ENCODE peak calls at places on chromosomes 3 and 15, in five cellular contexts. F is mammary epithelial cell, P is MM.1S, B is IMR-90, W is neural progenitor cell. Q is an unnamed sample.

GRCh38 chr3:39641210-39641718 is 168.1 kb upstream of the MYRIP start:
- DNase-seq in B (no peak), F (no peak), P (no peak), W (no peak), Q (no peak)

GRCh38 chr15:38516636-38517035 is 48.0 kb downstream of the RASGRP1 start:
- DNase-seq in B (no peak), F (no peak), W (no peak), P (no peak), Q (no peak)

GRCh38 chr3:123818921-123819429 is 65.2 kb downstream of the MYLK start:
- DNase-seq in W (no peak), F (peak), P (no peak), B (peak), Q (peak)

GRCh38 chr3:107325446-107325845 is 51.8 kb upstream of the CCDC54 start:
- DNase-seq in P (no peak), F (no peak), B (no peak), W (no peak), Q (no peak)

GRCh38 chr15:66386204-66387123 is at the start of gene MAP2K1:
- DNase-seq in P (peak), W (peak), B (peak), F (peak), Q (peak)

GRCh38 chr15:33226559-33227181 is 32.2 kb upstream of the FMN1 start:
- DNase-seq in B (no peak), F (peak), P (peak), W (peak), Q (peak)

GRCh38 chr15:39738998-39739397 is 43.6 kb downstream of the FSIP1 start:
- DNase-seq in B (no peak), P (no peak), F (no peak), W (no peak), Q (no peak)

GRCh38 chr15:94848054-94848453 is 616.7 kb downstream of the MCTP2 start:
- DNase-seq in B (no peak), F (no peak), W (no peak), P (no peak), Q (no peak)

GRCh38 chr3:30696403-30696819 is 90.0 kb downstream of the TGFBR2 start:
- DNase-seq in F (no peak), B (no peak), P (no peak), W (no peak), Q (peak)

GRCh38 chr3:13495351-13495813 is 15.3 kb downstream of the HDAC11 start:
- DNase-seq in B (no peak), W (no peak), F (no peak), P (no peak), Q (no peak)

GRCh38 chr3:44893097-44893496 is 18.7 kb downstream of the TGM4 start:
- DNase-seq in F (peak), W (no peak), P (no peak), B (peak), Q (peak)

GRCh38 chr3:183114374-183114773 is 15.1 kb upstream of the MCCC1 start:
- DNase-seq in P (no peak), W (no peak), B (no peak), F (no peak), Q (no peak)

GRCh38 chr3:48244462-48244861 is 3.6 kb downstream of the ZNF589 start:
- DNase-seq in P (no peak), W (no peak), F (no peak), B (no peak), Q (no peak)

GRCh38 chr3:16480861-16481569 is 32.5 kb downstream of the RFTN1 start:
- DNase-seq in W (peak), F (peak), B (peak), P (peak), Q (peak)

GRCh38 chr3:18143258-18143780 is 281.8 kb downstream of the SATB1 start:
- DNase-seq in W (no peak), P (no peak), F (no peak), B (no peak), Q (no peak)

GRCh38 chr3:10344147-10344943 is 23.4 kb upstream of the SEC13 start:
- DNase-seq in F (no peak), W (peak), P (peak), B (peak), Q (peak)

GRCh38 chr3:24142127-24142526 is 197.0 kb downstream of the NR1D2 start:
- DNase-seq in F (no peak), W (no peak), P (no peak), B (no peak), Q (no peak)

GRCh38 chr15:60419752-60420151 is 22.0 kb upstream of the ANXA2 start:
- DNase-seq in W (no peak), B (peak), P (no peak), F (no peak), Q (peak)

GRCh38 chr3:111998661-111999641 is at the start of gene TAGLN3:
- DNase-seq in W (peak), P (peak), B (no peak), F (peak), Q (peak)

GRCh38 chr15:34056921-34057320 is 17.9 kb upstream of the AVEN start:
- DNase-seq in W (no peak), P (no peak), F (no peak), B (no peak), Q (no peak)

GRCh38 chr3:10501664-10502052 is 3.7 kb downstream of the ATP2B2 start:
- DNase-seq in W (no peak), B (no peak), F (no peak), P (no peak), Q (no peak)

GRCh38 chr15:60905587-60905986 is 323.5 kb downstream of the RORA start:
- DNase-seq in F (no peak), W (peak), B (no peak), P (peak), Q (no peak)

GRCh38 chr3:195162033-195162669 is 108.8 kb downstream of the XXYLT1 start:
- DNase-seq in F (no peak), B (no peak), P (peak), W (no peak), Q (no peak)

GRCh38 chr3:194986208-194987043 is 284.5 kb downstream of the XXYLT1 start:
- DNase-seq in W (no peak), P (no peak), F (peak), B (no peak), Q (no peak)

GRCh38 chr15:40310001-40310959 is 2.5 kb upstream of the PLCB2 start:
- DNase-seq in P (peak), B (peak), W (peak), F (no peak), Q (no peak)

GRCh38 chr15:79004336-79004735 is 59.5 kb upstream of the CTSH start:
- DNase-seq in B (peak), F (peak), P (no peak), W (no peak), Q (peak)

GRCh38 chr15:59642351-59642750 is 15.0 kb downstream of the GTF2A2 start:
- DNase-seq in B (no peak), P (no peak), F (no peak), W (no peak), Q (no peak)

GRCh38 chr15:39242345-39242744 is 338.5 kb upstream of the THBS1 start:
- DNase-seq in P (no peak), W (no peak), B (peak), F (peak), Q (peak)

GRCh38 chr3:187011915-187012314 is 81.6 kb downstream of the ST6GAL1 start:
- DNase-seq in P (peak), W (no peak), F (no peak), B (no peak), Q (no peak)
- H3K9ac ChIP-seq in P (no peak), W (no peak), F (no peak), B (no peak), Q (no peak)

GRCh38 chr3:141845407-141846049 is 30.9 kb upstream of the ATP1B3 start:
- DNase-seq in P (no peak), B (no peak), W (peak), F (no peak), Q (no peak)
- TF ChIP-seq CTCF in P (no peak), B (no peak), W (peak), F (no peak), Q (no peak)

GRCh38 chr3:99885085-99885484 is 67.4 kb downstream of the CMSS1 start:
- DNase-seq in P (no peak), W (no peak), F (no peak), B (no peak), Q (no peak)

GRCh38 chr3:99883138-99883461 is 65.4 kb downstream of the CMSS1 start:
- DNase-seq in B (no peak), P (no peak), W (no peak), F (no peak), Q (no peak)

GRCh38 chr3:99882436-99883137 is 64.9 kb downstream of the CMSS1 start:
- DNase-seq in F (no peak), B (no peak), P (no peak), W (no peak), Q (no peak)

GRCh38 chr3:99884484-99884883 is 66.8 kb downstream of the CMSS1 start:
- DNase-seq in P (no peak), B (no peak), F (no peak), W (no peak), Q (no peak)

DNA sequence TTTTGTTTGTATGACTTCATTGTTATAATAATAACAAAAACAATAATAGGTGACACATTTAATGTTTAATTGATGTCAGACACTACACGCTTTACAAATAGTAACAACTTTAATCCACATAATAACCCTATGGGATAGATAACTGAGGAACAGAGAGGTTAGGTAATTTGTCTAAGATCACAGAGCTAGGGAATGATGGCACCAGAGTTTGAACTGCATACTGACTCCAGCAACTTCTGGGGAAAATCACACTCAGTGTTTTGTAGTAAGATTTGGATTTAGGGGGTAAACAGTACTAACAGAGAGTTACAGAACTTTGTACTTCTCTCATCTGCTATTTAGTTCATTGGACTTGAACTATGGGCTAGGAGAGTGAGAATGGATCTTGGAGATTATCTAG is 66.0 kb downstream of the CMSS1 start:
- DNase-seq in P (no peak), W (no peak), F (no peak), B (no peak), Q (no peak)
- H2AFZ ChIP-seq in P (no peak), W (no peak), F (no peak), B (no peak), Q (no peak)

GRCh38 chr15:85754993-85755392 is 39.7 kb downstream of the KLHL25 start:
- DNase-seq in F (no peak), W (no peak), P (no peak), B (peak), Q (peak)
- H3K9ac ChIP-seq in F (no peak), W (no peak), P (no peak), B (no peak), Q (no peak)